ENCODE peak calls at places on chromosome 19, in seven cellular contexts. R, U, A, P, V, N and T are unnamed samples.

GRCh38 chr19:48549380-48549779 is 2.6 kb upstream of the SULT2B1 start:
- DNase-seq in R (no peak), U (no peak), A (no peak), P (no peak), V (no peak), N (no peak), T (no peak)

GRCh38 chr19:2212861-2213711 is 23.0 kb downstream of the PLEKHJ1 start:
- DNase-seq in R (no peak), U (no peak), A (no peak), P (no peak), V (no peak), N (no peak), T (peak; percentile 84)

GRCh38 chr19:48540110-48540509 is 11.9 kb upstream of the SULT2B1 start:
- DNase-seq in R (no peak), U (peak; percentile 14), A (no peak), P (no peak), V (no peak), N (no peak), T (no peak)

GRCh38 chr19:40467007-40467565 is 285 bp downstream of the SPTBN4 start:
- DNase-seq in R (no peak), U (no peak), A (no peak), P (peak; percentile 12), V (no peak), N (no peak), T (no peak)

GRCh38 chr19:52464798-52465470 is 11.6 kb downstream of the ZNF578 start:
- DNase-seq in R (no peak), U (peak; percentile 13), A (no peak), P (no peak), V (no peak), N (no peak), T (peak; percentile 24)

GRCh38 chr19:42323852-42324654 is 1.4 kb upstream of the MEGF8 start:
- DNase-seq in R (no peak), U (no peak), A (no peak), P (peak; percentile 25), V (peak; percentile 25), N (no peak), T (no peak)

GRCh38 chr19:18292460-18292809 is 11.0 kb upstream of the JUND start:
- DNase-seq in R (peak; percentile 35), U (no peak), A (no peak), P (no peak), V (no peak), N (no peak), T (no peak)

GRCh38 chr19:46536391-46536790 is 40.7 kb upstream of the PNMA8B start:
- DNase-seq in R (no peak), U (no peak), A (no peak), P (no peak), V (no peak), N (no peak), T (no peak)